ENCODE peak calls at places on chromosomes 7 and 10, in ten cellular contexts. J is lower leg skin, Q is psoas muscle, X is heart left ventricle, T is fibroblast of lung, Y is neuronal stem cell, A is GM06990, C is mucosa of descending colon, H is H7, S is mammary epithelial cell. D is an unnamed sample.

GRCh38 chr7:102318482-102318971 is 31.9 kb downstream of the SH2B2 start:
- DNase-seq in J (no peak), Q (no peak), X (no peak), T (peak), Y (no peak), A (no peak), C (no peak), H (peak), S (peak), D (peak)

GRCh38 chr7:6167587-6168154 is 104.8 kb downstream of the CYTH3 start:
- DNase-seq in J (no peak), Q (no peak), X (no peak), T (no peak), Y (no peak), A (no peak), C (no peak), H (peak), S (no peak), D (no peak)

GRCh38 chr7:119270045-119270464 is 1002.9 kb upstream of the KCND2 start:
- DNase-seq in J (peak), Q (peak), X (no peak), T (peak), Y (peak), A (peak), C (peak), H (peak), S (peak), D (peak)

GRCh38 chr7:88302486-88302885 is 4.2 kb downstream of the STEAP4 start:
- DNase-seq in J (no peak), Q (no peak), X (no peak), T (no peak), Y (no peak), A (no peak), C (no peak), H (no peak), S (no peak), D (no peak)

GRCh38 chr7:157250605-157251228 is 86.1 kb upstream of the DNAJB6 start:
- DNase-seq in J (no peak), Q (no peak), X (no peak), T (peak), Y (peak), A (no peak), C (no peak), H (peak), S (peak), D (peak)

GRCh38 chr10:58385784-58386112 is 538 bp downstream of the TFAM start:
- DNase-seq in J (no peak), Q (peak), X (no peak), T (peak), Y (peak), A (no peak), C (peak), H (peak), S (peak), D (peak)

GRCh38 chr7:36034020-36034419 is 119.0 kb upstream of the EEPD1 start:
- DNase-seq in J (peak), Q (no peak), X (no peak), T (peak), Y (no peak), A (no peak), C (no peak), H (no peak), S (peak), D (peak)

GRCh38 chr10:45374451-45375052 is 536 bp downstream of the ALOX5 start:
- DNase-seq in J (no peak), Q (no peak), X (no peak), T (peak), Y (no peak), A (peak), C (peak), H (no peak), S (peak), D (peak)

GRCh38 chr7:76424413-76425111 is at the start of gene ZP3:
- DNase-seq in J (no peak), Q (no peak), X (no peak), T (no peak), Y (no peak), A (peak), C (no peak), H (peak), S (peak), D (no peak)

GRCh38 chr10:126846959-126847358 is 58.3 kb upstream of the DOCK1 start:
- DNase-seq in J (peak), Q (no peak), X (no peak), T (no peak), Y (no peak), A (no peak), C (no peak), H (peak), S (no peak), D (peak)

GRCh38 chr7:26153246-26153822 is 1.3 kb downstream of the NFE2L3 start:
- DNase-seq in J (no peak), Q (no peak), X (no peak), T (no peak), Y (no peak), A (peak), C (no peak), H (peak), S (no peak), D (peak)

GRCh38 chr10:72802291-72803118 is 91.0 kb upstream of the OIT3 start:
- DNase-seq in J (no peak), Q (no peak), X (no peak), T (peak), Y (no peak), A (no peak), C (no peak), H (no peak), S (peak), D (no peak)

GRCh38 chr7:20998309-20998708 is 211.6 kb upstream of the SP8 start:
- DNase-seq in J (no peak), Q (no peak), X (no peak), T (no peak), Y (no peak), A (no peak), C (no peak), H (no peak), S (peak), D (peak)

GRCh38 chr7:139718859-139719258 is 58.9 kb downstream of the HIPK2 start:
- DNase-seq in J (peak), Q (no peak), X (no peak), T (no peak), Y (no peak), A (no peak), C (no peak), H (no peak), S (no peak), D (no peak)

GRCh38 chr7:148261996-148262688 is 328.4 kb upstream of the C7orf33 start:
- DNase-seq in J (no peak), Q (no peak), X (no peak), T (no peak), Y (peak), A (no peak), C (no peak), H (no peak), S (no peak), D (peak)

GRCh38 chr10:129511758-129512157 is 44.7 kb downstream of the MGMT start:
- DNase-seq in J (peak), Q (no peak), X (no peak), T (no peak), Y (no peak), A (no peak), C (no peak), H (no peak), S (no peak), D (no peak)

GRCh38 chr10:28920091-28920490 is 242.8 kb downstream of the BAMBI start:
- DNase-seq in J (no peak), Q (no peak), X (no peak), T (no peak), Y (no peak), A (no peak), C (no peak), H (no peak), S (no peak), D (no peak)

GRCh38 chr7:139870406-139870805 is 41.3 kb downstream of the TBXAS1 start:
- DNase-seq in J (peak), Q (no peak), X (no peak), T (peak), Y (no peak), A (no peak), C (no peak), H (no peak), S (no peak), D (no peak)

GRCh38 chr10:95451568-95452524 is 109.3 kb downstream of the SORBS1 start:
- DNase-seq in J (no peak), Q (no peak), X (no peak), T (peak), Y (no peak), A (no peak), C (no peak), H (no peak), S (peak), D (no peak)

GRCh38 chr10:1464866-1465265 is 272.5 kb downstream of the ADARB2 start:
- DNase-seq in J (no peak), Q (no peak), X (no peak), T (no peak), Y (no peak), A (no peak), C (peak), H (peak), S (no peak), D (no peak)

GRCh38 chr7:148987751-148988512 is 40.4 kb downstream of the PDIA4 start:
- DNase-seq in J (no peak), Q (no peak), X (no peak), T (no peak), Y (no peak), A (no peak), C (no peak), H (peak), S (peak), D (peak)

GRCh38 chr7:107387077-107387476 is 82.8 kb upstream of the GPR22 start:
- DNase-seq in J (peak), Q (peak), X (peak), T (peak), Y (no peak), A (no peak), C (no peak), H (peak), S (no peak), D (peak)

GRCh38 chr10:71864861-71865473 is 13.9 kb upstream of the PSAP start:
- DNase-seq in J (no peak), Q (no peak), X (no peak), T (peak), Y (no peak), A (no peak), C (no peak), H (no peak), S (peak), D (no peak)

GRCh38 chr10:593901-594457 is 95.5 kb downstream of the DIP2C start:
- DNase-seq in J (peak), Q (no peak), X (peak), T (peak), Y (no peak), A (no peak), C (no peak), H (no peak), S (no peak), D (no peak)

GRCh38 chr10:98272245-98272644 is 4.3 kb upstream of the LOXL4 start:
- DNase-seq in J (peak), Q (no peak), X (no peak), T (no peak), Y (no peak), A (no peak), C (no peak), H (no peak), S (no peak), D (no peak)

GRCh38 chr10:63515002-63515763 is 6.0 kb upstream of the REEP3 start:
- DNase-seq in J (no peak), Q (no peak), X (no peak), T (peak), Y (no peak), A (no peak), C (no peak), H (peak), S (peak), D (peak)

GRCh38 chr10:126135177-126135576 is 238.8 kb downstream of the FANK1 start:
- DNase-seq in J (no peak), Q (no peak), X (no peak), T (no peak), Y (no peak), A (no peak), C (no peak), H (peak), S (no peak), D (peak)

GRCh38 chr10:99569253-99569939 is 36.7 kb downstream of the NKX2-3 start:
- DNase-seq in J (no peak), Q (no peak), X (no peak), T (no peak), Y (no peak), A (no peak), C (no peak), H (no peak), S (no peak), D (peak)

GRCh38 chr10:17675638-17676037 is 31.7 kb downstream of the STAM start:
- DNase-seq in J (no peak), Q (no peak), X (no peak), T (peak), Y (no peak), A (no peak), C (no peak), H (no peak), S (no peak), D (no peak)
- H3K4me3 ChIP-seq in J (no peak), Q (peak), X (no peak), T (no peak), Y (no peak), A (no peak), C (no peak), H (no peak), S (no peak), D (no peak)

GRCh38 chr7:18036783-18037182 is 9.1 kb upstream of the PRPS1L1 start:
- DNase-seq in J (no peak), Q (no peak), X (no peak), T (no peak), Y (no peak), A (no peak), C (no peak), H (no peak), S (no peak), D (no peak)

GRCh38 chr7:18041202-18041601 is 13.6 kb upstream of the PRPS1L1 start:
- DNase-seq in J (no peak), Q (no peak), X (no peak), T (no peak), Y (no peak), A (no peak), C (no peak), H (no peak), S (no peak), D (no peak)

GRCh38 chr7:18037609-18038008 is 10.0 kb upstream of the PRPS1L1 start:
- DNase-seq in J (no peak), Q (no peak), X (no peak), T (no peak), Y (no peak), A (no peak), C (no peak), H (no peak), S (no peak), D (no peak)

GRCh38 chr7:18038391-18038790 is 10.7 kb upstream of the PRPS1L1 start:
- DNase-seq in J (no peak), Q (no peak), X (no peak), T (no peak), Y (no peak), A (no peak), C (no peak), H (no peak), S (no peak), D (no peak)

DNA sequence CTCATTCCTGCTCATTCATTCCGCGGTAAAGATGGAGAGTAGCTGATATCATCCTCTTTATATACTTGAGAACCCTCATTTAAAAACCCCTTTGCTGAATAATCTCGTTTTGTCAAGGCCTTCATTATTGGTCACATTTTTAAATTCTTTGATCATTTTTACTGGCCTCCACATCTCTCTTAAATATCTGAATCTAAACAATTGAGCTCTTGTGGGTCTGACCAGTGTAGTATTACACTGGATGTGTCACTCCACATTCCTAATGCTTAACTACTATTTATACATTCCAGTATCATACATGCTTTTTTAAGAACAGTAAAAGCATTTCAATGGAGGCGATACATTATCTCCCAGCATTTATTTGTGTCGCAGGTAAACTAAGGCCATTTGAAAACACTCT is 12.6 kb upstream of the PRPS1L1 start:
- DNase-seq in J (no peak), Q (no peak), X (no peak), T (peak), Y (no peak), A (no peak), C (no peak), H (no peak), S (peak), D (no peak)
- H3K4me3 ChIP-seq in J (no peak), Q (no peak), X (no peak), T (no peak), Y (no peak), A (no peak), C (no peak), H (no peak), S (no peak), D (no peak)

GRCh38 chr10:102254426-102254825 is 9.1 kb downstream of the GBF1 start:
- DNase-seq in J (no peak), Q (no peak), X (no peak), T (no peak), Y (no peak), A (no peak), C (no peak), H (no peak), S (no peak), D (no peak)
- H3K4me3 ChIP-seq in J (no peak), Q (no peak), X (no peak), T (no peak), Y (no peak), A (no peak), C (no peak), H (no peak), S (no peak), D (no peak)

GRCh38 chr7:93889261-93889660 is 1.3 kb downstream of the TFPI2 start:
- DNase-seq in J (no peak), Q (no peak), X (no peak), T (peak), Y (no peak), A (no peak), C (no peak), H (no peak), S (peak), D (no peak)
- H3K4me3 ChIP-seq in J (no peak), Q (peak), X (no peak), T (peak), Y (no peak), A (no peak), C (no peak), H (no peak), S (no peak), D (no peak)

GRCh38 chr7:105664816-105665525 is 83.7 kb upstream of the EFCAB10 start:
- DNase-seq in J (no peak), Q (no peak), X (no peak), T (peak), Y (no peak), A (no peak), C (no peak), H (peak), S (no peak), D (peak)
- H3K4me3 ChIP-seq in J (no peak), Q (no peak), X (no peak), T (no peak), Y (no peak), A (no peak), C (no peak), H (no peak), S (no peak), D (no peak)

DNA sequence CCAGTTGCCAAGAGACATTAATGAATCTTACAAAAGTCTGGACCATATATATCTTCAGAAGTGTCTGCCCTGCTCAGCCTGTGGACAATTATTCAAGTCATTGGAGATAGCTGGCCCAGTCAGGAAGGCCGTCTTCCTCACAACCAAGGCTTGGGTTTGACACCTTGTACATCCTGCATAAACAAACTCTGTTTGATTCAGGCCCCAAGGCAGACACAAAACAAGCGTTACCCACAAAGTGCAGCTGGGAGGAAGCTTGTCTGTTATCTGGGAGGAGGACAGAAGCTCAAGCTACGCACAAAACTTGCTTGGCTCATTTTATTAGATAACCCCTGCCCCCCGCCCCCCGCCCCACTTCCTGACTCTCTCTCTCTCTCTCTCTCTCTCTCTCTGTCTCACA is 167.0 kb upstream of the WDR11 start:
- DNase-seq in J (no peak), Q (no peak), X (no peak), T (no peak), Y (no peak), A (no peak), C (no peak), H (no peak), S (no peak), D (peak)
- H3K4me3 ChIP-seq in J (no peak), Q (no peak), X (no peak), T (no peak), Y (no peak), A (no peak), C (no peak), H (no peak), S (no peak), D (no peak)

GRCh38 chr7:121328508-121329459 is at the start of gene WNT16:
- DNase-seq in J (no peak), Q (no peak), X (no peak), T (no peak), Y (peak), A (no peak), C (no peak), H (peak), S (no peak), D (peak)

GRCh38 chr7:121329460-121330052 is 756 bp downstream of the WNT16 start:
- DNase-seq in J (peak), Q (no peak), X (no peak), T (peak), Y (peak), A (peak), C (peak), H (peak), S (peak), D (peak)

GRCh38 chr7:121331048-121331447 is 2.2 kb downstream of the WNT16 start:
- DNase-seq in J (no peak), Q (no peak), X (no peak), T (no peak), Y (no peak), A (no peak), C (no peak), H (no peak), S (no peak), D (no peak)

GRCh38 chr7:121331574-121331973 is 2.8 kb downstream of the WNT16 start:
- DNase-seq in J (no peak), Q (no peak), X (no peak), T (no peak), Y (no peak), A (no peak), C (no peak), H (no peak), S (no peak), D (no peak)

GRCh38 chr7:121330053-121330833 is 1.4 kb downstream of the WNT16 start:
- DNase-seq in J (no peak), Q (no peak), X (no peak), T (no peak), Y (peak), A (no peak), C (no peak), H (peak), S (no peak), D (peak)
- H3K4me3 ChIP-seq in J (peak), Q (peak), X (peak), T (peak), Y (peak), A (peak), C (no peak), H (peak), S (peak), D (peak)

DNA sequence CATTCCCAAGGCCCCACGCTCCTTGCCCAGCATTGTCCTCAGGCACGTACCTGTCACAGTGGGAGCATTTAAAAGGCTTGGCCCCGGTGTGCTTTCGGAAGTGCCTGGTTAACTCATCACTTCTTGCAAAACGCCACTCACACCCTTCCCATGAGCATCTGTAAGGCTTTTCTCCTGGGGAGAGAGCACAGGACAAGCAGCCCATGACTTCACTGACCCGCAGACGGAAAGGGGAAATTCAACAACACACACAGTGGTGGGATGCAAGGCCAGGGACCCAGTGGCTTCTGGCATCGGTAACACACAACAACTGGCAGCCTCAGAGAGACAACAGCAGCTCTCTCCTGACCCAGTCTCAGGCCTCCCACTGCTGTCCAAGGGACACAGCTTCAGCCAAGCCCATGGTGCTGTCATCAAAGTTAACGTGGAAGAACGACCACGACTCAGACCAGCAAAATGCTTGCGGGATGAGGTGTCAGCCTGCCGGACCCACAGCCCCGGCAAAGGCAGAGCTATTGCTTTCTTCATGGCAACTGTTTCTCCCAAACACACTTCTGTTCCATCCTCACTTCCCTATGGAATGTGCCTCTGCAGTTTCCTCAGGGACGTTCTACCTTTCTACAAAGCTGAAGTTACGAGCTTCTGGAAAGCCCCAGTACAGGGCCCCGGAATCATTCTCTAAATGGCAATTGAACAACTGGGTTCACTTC is 4.8 kb downstream of the KLF6 start:
- DNase-seq in J (peak), Q (peak), X (peak), T (peak), Y (no peak), A (no peak), C (no peak), H (no peak), S (peak), D (peak)
- H3K4me3 ChIP-seq in J (peak), Q (peak), X (peak), T (peak), Y (no peak), A (no peak), C (no peak), H (no peak), S (peak), D (no peak)